ENCODE peak calls at places on chromosomes 7 and 10, in ten cellular contexts. R, Q, Z, G, C, O, I, S, L and D are unnamed samples.

GRCh38 chr7:116392806-116393205 is 106.7 kb upstream of the CAV2 start:
- DNase-seq in R (no peak), Q (no peak), Z (no peak), G (no peak), C (no peak), O (no peak), I (no peak), S (no peak), L (no peak), D (no peak)

GRCh38 chr7:29588900-29589696 is 25.5 kb downstream of the PRR15 start:
- DNase-seq in R (no peak), Q (peak), Z (peak), G (peak), C (peak), O (no peak), I (peak), S (peak), L (no peak), D (peak)

GRCh38 chr7:134645935-134646334 is 718 bp upstream of the BPGM start:
- DNase-seq in R (no peak), Q (no peak), Z (no peak), G (no peak), C (no peak), O (peak), I (peak), S (peak), L (no peak), D (no peak)

GRCh38 chr7:158143196-158144120 is 444.2 kb downstream of the PTPRN2 start:
- DNase-seq in R (no peak), Q (no peak), Z (no peak), G (no peak), C (no peak), O (no peak), I (no peak), S (no peak), L (no peak), D (no peak)

GRCh38 chr10:124701435-124701834 is 42.7 kb downstream of the FAM53B start:
- DNase-seq in R (peak), Q (no peak), Z (no peak), G (peak), C (no peak), O (peak), I (no peak), S (peak), L (no peak), D (no peak)

GRCh38 chr10:44437837-44438752 is 53.2 kb upstream of the CXCL12 start:
- DNase-seq in R (no peak), Q (no peak), Z (no peak), G (no peak), C (no peak), O (no peak), I (no peak), S (no peak), L (no peak), D (no peak)

GRCh38 chr7:363626-364025 is 73.7 kb downstream of the FOXL3 start:
- DNase-seq in R (peak), Q (no peak), Z (no peak), G (no peak), C (no peak), O (no peak), I (no peak), S (no peak), L (no peak), D (no peak)

GRCh38 chr7:91945476-91945875 is 4.8 kb downstream of the AKAP9 start:
- DNase-seq in R (no peak), Q (no peak), Z (peak), G (no peak), C (no peak), O (no peak), I (peak), S (no peak), L (no peak), D (no peak)

GRCh38 chr10:119640384-119640783 is 10.8 kb upstream of the BAG3 start:
- DNase-seq in R (no peak), Q (no peak), Z (no peak), G (no peak), C (no peak), O (no peak), I (no peak), S (no peak), L (no peak), D (no peak)

GRCh38 chr7:24968165-24968564 is 11.8 kb downstream of the OSBPL3 start:
- DNase-seq in R (no peak), Q (no peak), Z (no peak), G (no peak), C (no peak), O (no peak), I (no peak), S (no peak), L (no peak), D (no peak)

GRCh38 chr10:114392112-114392835 is 12.0 kb downstream of the AFAP1L2 start:
- DNase-seq in R (no peak), Q (no peak), Z (no peak), G (no peak), C (no peak), O (no peak), I (no peak), S (no peak), L (no peak), D (no peak)

GRCh38 chr10:103553743-103554487 is 60.4 kb downstream of the NEURL1 start:
- DNase-seq in R (no peak), Q (no peak), Z (no peak), G (no peak), C (no peak), O (no peak), I (no peak), S (no peak), L (no peak), D (no peak)

GRCh38 chr10:103552856-103553742 is 59.6 kb downstream of the NEURL1 start:
- DNase-seq in R (peak), Q (no peak), Z (no peak), G (no peak), C (no peak), O (no peak), I (no peak), S (no peak), L (no peak), D (no peak)

GRCh38 chr10:103555321-103555649 is 61.8 kb downstream of the NEURL1 start:
- DNase-seq in R (no peak), Q (no peak), Z (no peak), G (no peak), C (no peak), O (no peak), I (no peak), S (no peak), L (no peak), D (no peak)

GRCh38 chr10:103555712-103556111 is 62.2 kb downstream of the NEURL1 start:
- DNase-seq in R (peak), Q (no peak), Z (no peak), G (no peak), C (no peak), O (no peak), I (no peak), S (no peak), L (no peak), D (no peak)

GRCh38 chr10:103554488-103555320 is 61.2 kb downstream of the NEURL1 start:
- DNase-seq in R (peak), Q (peak), Z (no peak), G (peak), C (peak), O (peak), I (peak), S (peak), L (no peak), D (peak)
- TF ChIP-seq CTCF in R (no peak), Q (no peak), Z (no peak), G (no peak), C (no peak), O (no peak), I (no peak), S (no peak), L (no peak), D (no peak)

GRCh38 chr7:107579881-107580715 is at the start of gene BCAP29:
- DNase-seq in R (peak), Q (peak), Z (no peak), G (peak), C (no peak), O (peak), I (peak), S (peak), L (peak), D (peak)
- TF ChIP-seq CTCF in R (no peak), Q (peak), Z (peak), G (no peak), C (peak), O (no peak), I (peak), S (peak), L (peak), D (no peak)

GRCh38 chr7:69422473-69423102 is 175.7 kb upstream of the AUTS2 start:
- DNase-seq in R (no peak), Q (no peak), Z (no peak), G (no peak), C (no peak), O (no peak), I (no peak), S (no peak), L (no peak), D (no peak)

GRCh38 chr7:69414555-69414954 is 183.7 kb upstream of the AUTS2 start:
- DNase-seq in R (no peak), Q (no peak), Z (no peak), G (no peak), C (no peak), O (no peak), I (no peak), S (no peak), L (no peak), D (no peak)

GRCh38 chr7:69419928-69420327 is 178.3 kb upstream of the AUTS2 start:
- DNase-seq in R (no peak), Q (no peak), Z (no peak), G (no peak), C (no peak), O (peak), I (no peak), S (no peak), L (no peak), D (no peak)

DNA sequence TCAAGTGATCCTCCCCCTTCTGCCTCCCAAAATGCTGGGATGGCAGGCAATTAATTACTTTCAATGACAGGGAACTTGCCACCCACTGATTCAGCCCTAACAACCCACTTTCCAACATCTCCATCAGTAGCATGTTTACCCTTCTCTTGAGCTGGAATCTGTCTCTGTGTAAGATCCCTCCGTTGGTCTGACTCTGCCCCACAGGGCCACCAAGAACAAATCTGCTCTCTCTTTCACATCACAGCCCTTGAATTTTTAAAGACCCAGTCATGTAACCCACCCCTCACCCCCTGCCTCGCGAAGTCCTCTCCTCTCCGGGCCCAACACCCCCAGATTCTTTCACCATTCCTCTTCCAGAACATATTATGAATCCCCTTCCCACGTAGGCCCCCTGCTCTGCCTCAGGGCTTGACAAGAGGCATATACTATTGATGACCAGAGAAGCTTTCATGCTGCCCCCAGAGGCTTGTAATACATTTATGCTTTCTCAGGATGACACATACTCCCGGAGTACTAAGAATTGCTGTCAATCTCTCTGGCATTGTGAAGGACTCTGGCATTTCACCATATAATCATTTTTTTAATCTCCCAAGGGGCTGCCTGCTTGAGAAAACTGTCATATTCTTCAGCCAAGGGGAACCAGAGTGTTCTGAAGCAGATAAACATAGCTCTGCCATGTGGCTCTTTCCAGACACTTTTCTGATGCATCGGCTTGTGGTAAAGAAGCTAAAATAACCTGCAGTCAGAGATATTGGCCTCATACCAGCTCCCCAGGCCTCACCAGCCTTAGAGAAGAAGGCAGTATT is 179.2 kb upstream of the AUTS2 start:
- DNase-seq in R (no peak), Q (no peak), Z (no peak), G (no peak), C (no peak), O (peak), I (no peak), S (no peak), L (peak), D (no peak)
- TF ChIP-seq CTCF in R (no peak), Q (no peak), Z (no peak), G (no peak), C (no peak), O (no peak), I (no peak), S (no peak), L (no peak), D (no peak)

DNA sequence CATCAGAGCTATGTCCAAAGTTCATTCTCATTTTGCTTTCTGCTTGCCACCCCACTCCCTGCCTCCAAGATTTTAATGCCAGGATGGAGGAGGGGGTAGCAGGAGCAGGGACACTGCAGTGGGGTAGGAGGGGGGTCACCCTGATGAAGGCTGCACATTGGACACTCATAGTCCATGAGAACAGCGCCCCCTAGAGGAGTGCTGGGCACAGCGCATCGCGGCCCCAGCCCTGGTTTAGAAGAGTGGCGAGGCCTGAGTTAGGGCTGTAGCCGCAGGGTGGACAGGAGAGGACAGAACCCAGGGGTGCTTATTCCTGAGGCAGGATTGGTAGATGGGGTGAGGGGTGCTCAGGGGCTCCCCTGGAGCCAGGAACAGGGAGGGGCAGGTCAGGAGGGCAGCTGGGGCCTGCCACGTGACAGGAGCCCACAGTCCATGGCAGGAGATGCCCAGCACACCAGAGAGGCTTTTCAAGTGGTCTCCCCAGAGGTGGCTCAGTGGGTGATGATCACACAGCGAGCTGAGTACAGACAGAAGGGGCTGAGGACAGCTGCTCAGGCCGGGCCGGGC is 71.4 kb downstream of the NEURL1 start:
- DNase-seq in R (peak), Q (peak), Z (no peak), G (peak), C (no peak), O (no peak), I (peak), S (peak), L (no peak), D (peak)
- TF ChIP-seq CTCF in R (peak), Q (peak), Z (peak), G (peak), C (peak), O (peak), I (peak), S (peak), L (peak), D (peak)

DNA sequence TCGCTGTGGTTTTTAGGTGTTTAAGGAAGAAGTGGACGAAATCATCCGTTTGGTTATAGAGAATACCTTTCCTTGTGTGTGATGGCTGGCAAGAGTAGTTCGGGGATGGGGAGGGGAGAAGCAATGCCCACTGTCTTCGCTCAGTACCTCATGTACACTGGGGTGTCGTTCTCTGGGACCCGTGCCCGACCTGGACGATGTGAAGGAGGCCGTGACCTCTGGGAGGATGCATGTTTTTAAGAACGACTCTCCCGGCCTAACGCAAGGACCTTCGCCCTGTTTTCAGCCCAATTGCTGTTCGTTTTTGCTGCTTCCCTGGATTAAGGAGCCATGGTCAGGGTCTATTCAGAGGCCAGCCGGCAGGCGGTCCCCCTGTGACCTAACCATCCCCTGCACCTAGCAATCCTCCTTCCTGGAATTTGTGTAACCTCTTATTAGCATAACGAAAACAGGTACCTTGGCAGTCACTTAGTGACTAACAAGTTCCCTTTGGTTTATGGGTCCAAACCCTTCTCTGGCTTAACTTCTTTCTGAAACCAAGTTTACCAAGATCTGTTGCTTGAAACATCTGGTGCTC is 1.3 kb downstream of the NFE2L3 start:
- DNase-seq in R (no peak), Q (peak), Z (no peak), G (peak), C (no peak), O (no peak), I (peak), S (no peak), L (peak), D (no peak)
- TF ChIP-seq CTCF in R (no peak), Q (peak), Z (no peak), G (no peak), C (no peak), O (no peak), I (no peak), S (no peak), L (no peak), D (no peak)

GRCh38 chr7:142712617-142712957 is 36.7 kb upstream of the PRSS1 start:
- DNase-seq in R (no peak), Q (no peak), Z (no peak), G (no peak), C (no peak), O (no peak), I (no peak), S (no peak), L (no peak), D (no peak)
- TF ChIP-seq CTCF in R (no peak), Q (peak), Z (peak), G (no peak), C (peak), O (no peak), I (no peak), S (no peak), L (no peak), D (peak)